ENCODE peak calls at places on chromosomes 11 and 22, in ten cellular contexts. B is RWPE1; L is HCEC 1CT; G is activated T-helper 1 cell treated with anti-CD3 and anti-CD28 coated beads, Interleukin-2, amount 50 U/mL, for 16 hours; Q is GOT3; P is ascending aorta; H is AG09319; Z is GM03348; K is effector memory CD4-positive, alpha-beta T cell; D is stimulated activated CD4-positive, alpha-beta T cell treated with anti-CD3 and anti-CD28 coated beads, Interleukin-2, amount 100 ng/mL, for 48 hours. A is an unnamed sample.

GRCh38 chr11:95092549-95093324 is 3.1 kb downstream of the ENDOD1 start:
- DNase-seq in B (peak), L (peak), G (no peak), Q (no peak), P (no peak), H (no peak), Z (peak), K (no peak), D (no peak), A (no peak)

GRCh38 chr11:71251761-71252433 is 480 bp downstream of the SHANK2 start:
- DNase-seq in B (peak), L (no peak), G (no peak), Q (no peak), P (no peak), H (no peak), Z (peak), K (no peak), D (no peak), A (peak)

GRCh38 chr11:100525635-100526034 is 161.5 kb upstream of the ARHGAP42 start:
- DNase-seq in B (no peak), L (no peak), G (no peak), Q (no peak), P (no peak), H (no peak), Z (no peak), K (no peak), D (no peak), A (no peak)

GRCh38 chr22:38016182-38017078 is 32.1 kb upstream of the SOX10 start:
- DNase-seq in B (no peak), L (no peak), G (no peak), Q (no peak), P (no peak), H (peak), Z (peak), K (no peak), D (no peak), A (no peak)

GRCh38 chr22:42078469-42079318 is 806 bp upstream of the SMDT1 start:
- DNase-seq in B (no peak), L (no peak), G (no peak), Q (no peak), P (no peak), H (no peak), Z (peak), K (no peak), D (no peak), A (no peak)

GRCh38 chr22:17913705-17914282 is 110.6 kb downstream of the MICAL3 start:
- DNase-seq in B (no peak), L (peak), G (no peak), Q (no peak), P (no peak), H (no peak), Z (no peak), K (no peak), D (no peak), A (no peak)

GRCh38 chr11:64729851-64730382 is 6.9 kb upstream of the NRXN2 start:
- DNase-seq in B (no peak), L (no peak), G (no peak), Q (no peak), P (no peak), H (no peak), Z (peak), K (no peak), D (no peak), A (peak)

GRCh38 chr11:55701429-55701828 is 39.4 kb downstream of the OR4C6 start:
- DNase-seq in B (no peak), L (no peak), G (no peak), Q (no peak), P (no peak), H (no peak), Z (no peak), K (no peak), D (no peak), A (no peak)

GRCh38 chr11:125807909-125808308 is 20.0 kb downstream of the PATE3 start:
- DNase-seq in B (no peak), L (peak), G (no peak), Q (no peak), P (no peak), H (no peak), Z (no peak), K (no peak), D (no peak), A (no peak)